ENCODE peak calls at places on chromosomes 11 and 22, in ten cellular contexts. A is cardiac muscle cell; B is tibial artery; T is IMR-90; O is body of pancreas; R is suprapubic skin; P is lung; U is effector memory CD4-positive, alpha-beta T cell; E is H9; G is CD8-positive, alpha-beta T cell. Q is an unnamed sample. For H3K9me3, the result is how much of the 10 kb centered on the place peaks cover.

GRCh38 chr11:97937501-97937900 is 1083.2 kb upstream of the CNTN5 start:
- DNase-seq in T (peak), U (no peak), B (no peak), O (no peak), P (no peak), R (no peak), E (no peak), A (no peak), G (no peak), Q (no peak)

GRCh38 chr11:86438685-86439084 is 64.0 kb downstream of the CCDC81 start:
- DNase-seq in O (no peak), G (no peak), P (no peak), U (no peak), E (no peak), R (no peak), T (peak), B (no peak), A (no peak), Q (no peak)

GRCh38 chr11:48012051-48012391 is 31.7 kb downstream of the PTPRJ start:
- DNase-seq in B (no peak), P (no peak), T (no peak), U (peak), R (no peak), A (no peak), O (no peak), G (peak), E (no peak), Q (no peak)

GRCh38 chr11:8715501-8715900 is 32.9 kb downstream of the RPL27A start:
- DNase-seq in P (no peak), A (no peak), G (no peak), E (no peak), R (no peak), T (no peak), U (no peak), B (no peak), O (no peak), Q (no peak)

GRCh38 chr11:48165426-48165825 is 51.2 kb upstream of the OR4B1 start:
- DNase-seq in O (no peak), G (no peak), B (no peak), R (no peak), E (no peak), T (no peak), U (no peak), A (no peak), P (no peak), Q (no peak)

GRCh38 chr22:42688241-42688913 is 32.3 kb downstream of the A4GALT start:
- DNase-seq in B (peak), T (peak), E (peak), R (peak), U (no peak), P (peak), O (peak), A (peak), G (no peak), Q (peak)

GRCh38 chr22:33073989-33074391 is 15.8 kb upstream of the SYN3 start:
- DNase-seq in G (no peak), O (no peak), E (no peak), A (no peak), U (no peak), P (no peak), T (no peak), B (no peak), R (no peak), Q (no peak)

GRCh38 chr11:4464216-4465159 is 15.4 kb downstream of the OR52K2 start:
- DNase-seq in B (no peak), O (no peak), U (no peak), G (no peak), E (peak), R (no peak), T (peak), A (no peak), P (no peak), Q (no peak)

GRCh38 chr22:23246982-23247766 is 66.9 kb downstream of the BCR start:
- DNase-seq in A (no peak), T (no peak), R (no peak), B (no peak), U (no peak), G (no peak), E (no peak), P (no peak), O (no peak), Q (no peak)

GRCh38 chr11:128328955-128329551 is 258.3 kb downstream of the ETS1 start:
- DNase-seq in T (no peak), R (no peak), B (no peak), P (no peak), O (no peak), U (peak), A (peak), E (no peak), G (no peak), Q (no peak)

GRCh38 chr11:37984991-37985390 is 1387.0 kb upstream of the RAG2 start:
- DNase-seq in T (no peak), G (no peak), R (no peak), E (no peak), A (no peak), P (no peak), U (no peak), O (no peak), B (no peak), Q (no peak)

GRCh38 chr22:30701872-30702271 is 7.2 kb downstream of the OSBP2 start:
- DNase-seq in B (no peak), E (no peak), A (no peak), R (no peak), O (no peak), G (no peak), U (no peak), P (no peak), T (peak), Q (no peak)

GRCh38 chr11:72041364-72042058 is 38.8 kb downstream of the NUMA1 start:
- DNase-seq in P (peak), T (peak), E (peak), U (peak), A (peak), G (peak), R (peak), B (peak), O (peak), Q (peak)

GRCh38 chr11:66704659-66705360 is 24.2 kb downstream of the SPTBN2 start:
- DNase-seq in R (no peak), B (no peak), G (no peak), P (no peak), T (no peak), E (no peak), A (no peak), U (no peak), O (no peak), Q (no peak)

GRCh38 chr11:57180141-57180561 is 1.6 kb upstream of the LRRC55 start:
- DNase-seq in T (no peak), G (no peak), U (no peak), O (no peak), P (no peak), B (no peak), R (no peak), A (no peak), E (peak), Q (peak)

GRCh38 chr11:84536456-84536855 is 1090.7 kb downstream of the DLG2 start:
- DNase-seq in U (no peak), A (no peak), R (no peak), O (no peak), E (no peak), B (no peak), T (no peak), G (no peak), P (no peak), Q (no peak)

GRCh38 chr22:21754523-21755128 is 19.0 kb upstream of the YPEL1 start:
- DNase-seq in A (no peak), B (peak), P (no peak), O (no peak), U (no peak), R (no peak), G (no peak), E (no peak), T (peak), Q (peak)

DNA sequence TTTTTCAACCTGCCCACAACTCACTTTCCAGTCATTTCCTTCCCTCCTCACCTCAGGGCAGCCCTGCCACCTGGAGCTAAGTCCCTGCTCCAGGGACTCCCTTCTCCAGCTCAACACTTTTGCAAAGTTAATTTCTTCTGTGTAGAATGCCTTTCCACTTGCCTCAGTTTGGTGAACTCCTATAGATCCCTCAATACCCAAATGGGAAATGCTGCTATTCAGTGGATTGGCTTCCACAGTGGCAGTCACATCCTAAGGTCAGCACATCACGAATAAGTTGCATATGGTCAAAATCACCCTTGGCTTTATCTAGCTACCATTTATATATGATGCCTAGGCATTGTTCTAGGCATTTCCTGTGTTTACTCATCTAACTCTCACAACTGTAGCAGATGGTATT is 23.6 kb downstream of the GDPD5 start:
- DNase-seq in B (no peak), T (no peak), A (no peak), G (no peak), E (no peak), P (no peak), U (no peak), O (no peak), R (no peak), Q (no peak)
- H3K9me3 ChIP-seq in B (under half), T (under half), A (under half), G (under half), E (under half), P (under half), U (under half), O (under half), R (under half), Q (under half)

GRCh38 chr11:54944211-54944610 is 237.6 kb downstream of the OR4A5 start:
- DNase-seq in A (no peak), E (no peak), B (no peak), R (no peak), P (no peak), G (no peak), O (no peak), U (no peak), T (no peak), Q (no peak)
- H3K9me3 ChIP-seq in A (under half), E (half or more), B (half or more), R (half or more), P (half or more), G (under half), O (under half), U (under half), T (under half), Q (under half)

DNA sequence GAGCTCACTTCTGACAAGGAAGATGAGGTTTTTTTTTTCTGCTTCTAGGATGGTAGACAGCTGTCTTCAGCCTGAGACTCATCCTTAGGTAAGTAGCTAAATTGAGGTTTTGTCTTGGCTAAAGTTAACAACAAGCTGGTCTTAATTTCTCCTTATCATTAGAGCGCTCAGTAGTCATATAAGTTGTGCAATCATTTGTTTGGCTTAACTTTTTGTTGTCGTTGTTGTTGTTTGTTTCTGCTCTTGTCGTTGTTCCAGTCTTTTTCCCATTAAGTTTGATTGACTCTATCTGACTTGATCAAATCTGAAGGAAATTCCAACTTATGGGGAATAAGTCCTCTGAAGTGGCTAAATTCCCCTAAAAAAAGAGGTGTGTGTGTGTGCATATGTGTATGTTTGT is 33.0 kb downstream of the GLYATL2 start:
- DNase-seq in E (no peak), O (no peak), U (no peak), R (no peak), G (no peak), B (no peak), T (no peak), A (no peak), P (no peak), Q (no peak)
- H3K9me3 ChIP-seq in E (under half), O (under half), U (under half), R (under half), G (under half), B (under half), T (under half), A (under half), P (under half), Q (under half)

GRCh38 chr11:824942-825341 is 2.8 kb upstream of the CRACR2B start:
- DNase-seq in G (no peak), U (no peak), E (no peak), T (no peak), P (no peak), O (peak), R (no peak), B (no peak), A (no peak), Q (no peak)

GRCh38 chr11:826836-827145 is 928 bp upstream of the CRACR2B start:
- DNase-seq in O (no peak), E (no peak), B (no peak), P (no peak), R (no peak), T (no peak), U (no peak), G (no peak), A (no peak), Q (no peak)

GRCh38 chr11:824292-824880 is 3.3 kb upstream of the CRACR2B start:
- DNase-seq in E (no peak), T (no peak), O (peak), B (no peak), A (no peak), U (no peak), G (no peak), P (no peak), R (no peak), Q (peak)

GRCh38 chr11:827146-827860 is 416 bp upstream of the CRACR2B start:
- DNase-seq in T (no peak), O (peak), U (no peak), G (no peak), E (peak), B (no peak), A (peak), R (no peak), P (peak), Q (peak)

DNA sequence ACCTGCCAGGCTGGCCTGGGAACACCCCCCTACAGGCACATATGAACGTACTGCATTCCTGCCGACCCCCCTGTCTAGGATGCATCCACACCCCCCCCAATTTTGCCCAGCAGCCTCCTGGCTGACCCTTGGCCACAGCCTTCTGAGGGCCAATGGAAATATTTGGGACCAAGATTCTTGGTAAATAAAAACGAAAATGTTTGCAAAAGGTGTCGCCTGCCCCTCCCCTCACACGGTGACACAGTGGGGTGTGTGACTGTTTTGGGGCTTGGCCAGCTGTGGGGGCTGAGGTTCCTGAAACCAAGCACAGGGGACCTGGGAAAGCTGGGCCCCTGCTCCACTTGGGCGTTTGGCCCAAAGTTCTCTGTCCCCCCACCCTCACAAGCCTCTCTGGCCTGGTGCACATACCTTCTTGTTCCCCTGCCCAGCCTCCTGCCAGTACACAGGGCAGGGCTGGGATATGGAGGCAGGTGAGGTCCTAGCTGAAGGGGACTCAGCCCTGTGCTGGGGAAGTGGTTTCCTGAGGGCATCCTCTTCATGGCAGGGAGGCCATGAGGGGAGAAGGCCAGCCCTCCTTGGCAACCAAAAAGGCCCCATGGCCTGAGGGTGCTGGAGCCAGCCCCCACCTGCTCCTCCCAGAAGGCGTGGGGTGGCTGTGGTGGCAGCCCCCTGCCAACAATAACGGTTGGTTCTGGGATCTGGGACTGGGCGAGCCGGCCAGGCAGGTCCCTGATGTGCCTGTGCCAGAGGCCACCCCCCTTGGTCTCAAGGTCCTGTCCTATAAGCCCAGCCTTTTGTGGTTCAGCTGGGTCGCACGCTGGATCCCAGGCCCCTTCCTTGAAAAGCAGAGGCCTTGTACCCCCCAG is 2.1 kb upstream of the CRACR2B start:
- DNase-seq in O (peak), R (no peak), B (no peak), G (no peak), T (no peak), P (no peak), E (no peak), A (no peak), U (no peak), Q (no peak)
- H3K9me3 ChIP-seq in O (under half), R (under half), B (under half), G (under half), T (under half), P (under half), E (under half), A (under half), U (under half), Q (under half)

GRCh38 chr22:48055185-48055584 is 1292.7 kb downstream of the TBC1D22A start:
- DNase-seq in A (no peak), B (no peak), E (no peak), T (no peak), P (no peak), O (no peak), U (no peak), G (no peak), R (no peak), Q (no peak)
- H3K9me3 ChIP-seq in A (under half), B (under half), E (under half), T (half or more), P (under half), O (under half), U (under half), G (under half), R (under half), Q (under half)

DNA sequence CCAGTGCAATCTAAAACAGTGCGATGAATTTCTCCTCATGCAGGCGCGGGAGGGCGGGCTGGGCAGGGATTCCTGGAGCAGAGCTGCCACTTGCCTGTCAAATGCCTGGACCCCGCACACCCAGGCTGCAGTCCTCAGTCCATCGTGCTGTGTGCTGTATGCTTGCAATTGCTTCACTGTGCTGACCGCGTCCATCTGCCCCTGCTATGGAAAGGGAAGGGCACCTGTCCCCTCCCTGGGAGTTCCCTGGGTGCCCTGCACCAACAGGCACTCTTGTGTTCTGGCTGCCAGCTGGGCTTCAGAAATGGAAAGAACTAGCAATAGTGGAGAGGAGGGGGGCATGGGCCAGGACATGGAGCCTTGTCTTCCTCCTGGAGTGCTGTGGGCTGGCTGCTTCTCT is 185.4 kb upstream of the B3GAT1 start:
- DNase-seq in B (no peak), E (peak), A (no peak), R (no peak), G (no peak), P (no peak), U (no peak), T (no peak), O (no peak), Q (no peak)
- H3K9me3 ChIP-seq in B (under half), E (under half), A (under half), R (under half), G (under half), P (under half), U (under half), T (under half), O (under half), Q (under half)

GRCh38 chr22:19260804-19261203 is 30.7 kb downstream of the CLTCL1 start:
- DNase-seq in A (no peak), G (no peak), T (no peak), P (no peak), B (no peak), U (no peak), R (no peak), O (no peak), E (no peak), Q (no peak)

GRCh38 chr22:19265779-19266178 is 25.7 kb downstream of the CLTCL1 start:
- DNase-seq in O (no peak), R (no peak), A (no peak), E (no peak), T (no peak), P (no peak), G (no peak), U (no peak), B (no peak), Q (no peak)

GRCh38 chr22:19258371-19258770 is 33.1 kb downstream of the CLTCL1 start:
- DNase-seq in E (no peak), R (no peak), O (no peak), U (no peak), T (no peak), G (no peak), B (no peak), P (no peak), A (no peak), Q (no peak)

GRCh38 chr22:19260194-19260593 is 31.3 kb downstream of the CLTCL1 start:
- DNase-seq in A (no peak), U (no peak), P (no peak), B (no peak), T (no peak), O (no peak), G (no peak), E (no peak), R (no peak), Q (no peak)
- H3K9me3 ChIP-seq in A (under half), U (under half), P (under half), B (under half), T (under half), O (under half), G (under half), E (under half), R (under half), Q (under half)

GRCh38 chr22:49081261-49081666 is 746.4 kb downstream of the BRD1 start:
- DNase-seq in U (no peak), E (no peak), A (no peak), G (no peak), T (no peak), R (no peak), O (no peak), B (no peak), P (no peak), Q (no peak)

GRCh38 chr22:49081926-49082325 is 745.7 kb downstream of the BRD1 start:
- DNase-seq in E (no peak), P (no peak), T (no peak), R (no peak), G (no peak), U (no peak), O (no peak), B (no peak), A (no peak), Q (no peak)

GRCh38 chr22:49086181-49086580 is 741.5 kb downstream of the BRD1 start:
- DNase-seq in A (no peak), U (no peak), P (no peak), T (no peak), G (no peak), E (no peak), R (no peak), O (no peak), B (no peak), Q (no peak)

GRCh38 chr22:49084203-49084602 is 743.5 kb downstream of the BRD1 start:
- DNase-seq in B (no peak), R (no peak), A (no peak), G (no peak), E (peak), T (no peak), U (no peak), P (no peak), O (no peak), Q (no peak)

GRCh38 chr22:49083607-49084006 is 744.1 kb downstream of the BRD1 start:
- DNase-seq in G (no peak), U (no peak), A (no peak), T (no peak), R (no peak), O (no peak), P (no peak), E (no peak), B (no peak), Q (no peak)
- H3K9me3 ChIP-seq in G (under half), U (under half), A (under half), T (half or more), R (under half), O (under half), P (under half), E (under half), B (under half), Q (under half)